ENCODE peak calls at places on chromosomes 2 and 18, in four cellular contexts. P is GM12878, I is K562, J is HepG2. Y is an unnamed sample.

GRCh38 chr2:10556271-10557140 is 108.4 kb upstream of the ODC1 start:
- DNase-seq in P (no peak), I (no peak), J (no peak), Y (no peak)

GRCh38 chr2:74019516-74019915 is 34.8 kb downstream of the TET3 start:
- DNase-seq in P (no peak), I (no peak), J (no peak), Y (no peak)

GRCh38 chr2:45278345-45279078 is 269.3 kb upstream of the SIX2 start:
- DNase-seq in P (no peak), I (no peak), J (no peak), Y (no peak)

GRCh38 chr2:82084679-82085392 is 1780.3 kb upstream of the LRRTM1 start:
- DNase-seq in P (no peak), I (no peak), J (no peak), Y (no peak)

GRCh38 chr2:214575030-214575949 is 164.4 kb downstream of the VWC2L start:
- DNase-seq in P (no peak), I (no peak), J (no peak), Y (no peak)

GRCh38 chr2:235754381-235755207 is 260.8 kb downstream of the AGAP1 start:
- DNase-seq in P (no peak), I (no peak), J (no peak), Y (no peak)

GRCh38 chr2:169736902-169737301 is 3.3 kb downstream of the KLHL23 start:
- DNase-seq in P (no peak), I (peak), J (no peak), Y (no peak)

GRCh38 chr18:24674236-24675004 is 214.0 kb downstream of the HRH4 start:
- DNase-seq in P (no peak), I (no peak), J (no peak), Y (no peak)

GRCh38 chr2:70029814-70030409 is 57.4 kb upstream of the PCBP1 start:
- DNase-seq in P (no peak), I (peak), J (no peak), Y (peak)

GRCh38 chr18:55587341-55588000 is 521 bp downstream of the TCF4 start:
- DNase-seq in P (no peak), I (peak), J (no peak), Y (peak)

GRCh38 chr2:42196403-42197267 is 27.5 kb downstream of the EML4 start:
- DNase-seq in P (peak), I (peak), J (peak), Y (peak)

GRCh38 chr2:205682239-205683021 is at the start of gene NRP2:
- DNase-seq in P (no peak), I (peak), J (peak), Y (peak)

GRCh38 chr2:182033449-182033848 is 47.8 kb downstream of the PPP1R1C start:
- DNase-seq in P (no peak), I (no peak), J (no peak), Y (no peak)

GRCh38 chr18:44882163-44882881 is 201.6 kb downstream of the SETBP1 start:
- DNase-seq in P (no peak), I (no peak), J (no peak), Y (no peak)

GRCh38 chr2:20428717-20429490 is 18.0 kb upstream of the RHOB start:
- DNase-seq in P (no peak), I (no peak), J (no peak), Y (no peak)

GRCh38 chr2:109611467-109612095 is 2.2 kb downstream of the SEPTIN10 start:
- DNase-seq in P (no peak), I (no peak), J (peak), Y (no peak)

GRCh38 chr2:44273596-44273995 is 1.7 kb upstream of the SLC3A1 start:
- DNase-seq in P (no peak), I (no peak), J (no peak), Y (no peak)

GRCh38 chr2:9174771-9175441 is 31.7 kb upstream of the ASAP2 start:
- DNase-seq in P (no peak), I (no peak), J (no peak), Y (no peak)

GRCh38 chr2:230812041-230812440 is 52.7 kb upstream of the ITM2C start:
- DNase-seq in P (no peak), I (no peak), J (no peak), Y (no peak)

GRCh38 chr2:216687646-216688045 is 7.7 kb downstream of the IGFBP5 start:
- DNase-seq in P (no peak), I (peak), J (peak), Y (peak)

GRCh38 chr2:57080035-57080434 is 896.2 kb downstream of the CCDC85A start:
- DNase-seq in P (no peak), I (no peak), J (no peak), Y (no peak)

DNA sequence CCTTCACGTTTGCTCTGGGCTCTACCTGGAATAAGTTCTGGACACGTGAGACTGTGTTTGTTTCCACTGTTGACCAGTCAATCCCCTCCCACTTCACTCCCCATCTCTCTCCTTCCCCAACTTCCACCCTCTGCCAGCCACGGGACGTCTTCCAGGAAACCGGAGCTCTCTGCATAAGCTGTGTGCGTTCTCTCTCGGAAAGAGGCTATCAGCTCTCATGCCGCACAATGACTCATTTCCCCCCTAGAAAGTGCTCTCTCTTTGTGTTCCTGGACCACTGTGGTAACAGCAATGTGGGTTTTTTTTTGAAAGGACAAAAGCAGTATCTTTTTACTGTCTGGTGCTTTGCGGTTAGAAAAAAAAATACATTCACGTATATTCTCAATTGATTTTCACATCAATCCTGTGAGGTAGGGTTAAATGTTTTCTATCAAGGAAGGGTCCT is 10.2 kb downstream of the PROKR1 start:
- DNase-seq in P (peak), I (peak), J (no peak), Y (no peak)
- TF ChIP-seq TARDBP in P (no peak), I (no peak), J (no peak), Y (no peak)

GRCh38 chr2:241772063-241772499 is 4.5 kb upstream of the GAL3ST2 start:
- DNase-seq in P (peak), I (no peak), J (peak), Y (no peak)
- TF ChIP-seq TARDBP in P (no peak), I (no peak), J (no peak), Y (no peak)

DNA sequence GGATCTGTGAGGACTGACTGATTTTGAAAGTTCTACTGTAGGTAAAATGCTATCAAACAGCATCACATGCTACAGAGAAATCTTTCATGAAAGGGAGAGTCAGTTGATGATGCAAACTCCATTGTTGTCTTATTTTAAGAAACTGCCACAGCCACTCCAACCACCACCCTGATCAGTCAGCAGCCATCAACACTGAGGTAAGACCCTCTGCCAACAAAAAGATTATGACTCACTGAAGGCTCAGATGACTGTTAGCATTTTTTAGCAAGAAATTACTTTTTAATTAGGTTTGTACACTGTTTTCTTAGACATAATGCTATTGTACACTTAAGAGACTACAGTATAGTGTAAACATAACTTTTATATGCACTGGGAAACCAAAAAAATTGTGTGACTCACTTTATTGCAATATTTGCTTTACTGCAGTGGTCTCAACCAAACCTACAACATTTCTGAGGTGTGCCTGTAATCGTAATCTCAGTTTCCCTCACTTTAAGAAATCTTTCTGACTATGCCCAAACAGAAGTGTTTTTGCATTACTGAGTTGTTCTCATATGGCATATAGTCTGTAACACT is 42.8 kb downstream of the METTL8 start:
- DNase-seq in P (no peak), I (no peak), J (no peak), Y (no peak)
- TF ChIP-seq TARDBP in P (no peak), I (no peak), J (no peak), Y (no peak)

GRCh38 chr18:13611616-13612110 is 114.7 kb downstream of the FAM210A start:
- DNase-seq in P (no peak), I (no peak), J (no peak), Y (no peak)
- TF ChIP-seq TARDBP in P (no peak), I (no peak), J (no peak), Y (no peak)

DNA sequence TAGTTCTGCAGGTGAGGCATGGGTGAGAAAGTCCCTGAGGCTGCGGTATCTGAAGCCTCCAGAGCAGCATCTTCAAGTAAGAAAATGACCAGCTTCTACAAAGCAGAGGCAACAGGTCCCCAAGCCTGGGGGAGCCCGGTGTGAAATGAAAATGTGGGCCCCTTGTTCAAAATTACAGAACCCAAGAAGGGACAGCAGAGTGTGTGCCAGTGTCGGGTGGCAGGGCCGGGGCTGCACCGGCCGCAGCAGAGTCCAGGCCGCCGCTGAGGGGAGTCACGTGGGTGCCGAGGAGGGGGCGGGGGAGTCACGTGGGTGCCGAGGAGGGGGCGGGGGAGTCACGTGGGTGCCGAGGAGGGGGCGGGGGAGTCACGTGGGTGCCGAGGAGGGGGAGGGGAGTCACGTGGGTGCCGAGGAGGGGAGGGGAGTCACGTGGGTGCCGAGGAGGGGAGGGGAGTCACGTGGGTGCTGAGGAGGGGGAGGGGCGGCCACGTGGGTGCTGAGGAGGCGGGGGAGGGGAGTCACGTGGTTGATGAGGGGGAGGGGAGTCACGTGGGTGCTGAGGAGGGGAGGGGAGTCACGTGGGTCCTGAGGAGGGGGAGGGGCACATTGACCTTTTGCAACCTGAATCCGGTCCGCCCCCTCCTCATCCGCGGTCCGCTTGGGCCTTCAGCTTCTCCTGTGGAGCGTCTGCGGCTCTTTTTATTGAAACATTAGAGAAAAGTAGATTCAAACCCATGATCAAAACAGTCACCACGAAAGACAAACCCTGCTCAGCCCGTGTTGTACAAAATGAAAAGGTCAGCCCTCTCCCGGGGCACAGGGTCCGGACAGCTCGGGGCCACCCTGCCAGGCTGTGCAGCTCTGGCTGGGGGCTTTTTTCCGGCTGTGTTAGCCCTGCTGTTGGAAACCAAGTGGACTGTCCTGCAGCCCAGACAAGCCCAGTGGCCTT is 10.4 kb downstream of the COLEC11 start:
- DNase-seq in P (no peak), I (peak), J (peak), Y (peak)
- TF ChIP-seq TARDBP in P (no peak), I (no peak), J (no peak), Y (no peak)

DNA sequence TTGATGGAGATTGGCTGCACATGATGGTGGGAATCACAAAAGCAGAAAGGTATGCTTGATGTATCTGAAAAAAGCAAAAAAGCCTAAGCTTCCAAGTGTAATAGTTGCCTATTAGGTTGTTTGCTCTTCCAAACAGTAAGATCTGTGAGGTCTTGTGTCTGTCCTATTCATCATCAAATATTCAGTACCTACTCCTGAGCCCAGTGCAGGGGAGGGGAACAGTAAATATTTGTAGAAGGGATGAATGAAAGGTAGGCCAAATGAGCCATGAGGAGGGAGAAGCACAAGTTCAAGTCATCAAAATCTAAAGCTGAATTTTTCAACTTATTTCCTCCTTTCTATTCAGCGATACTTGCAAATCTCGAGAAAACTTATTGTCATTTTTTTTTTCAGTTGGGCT is 153.2 kb upstream of the ETAA1 start:
- DNase-seq in P (no peak), I (no peak), J (no peak), Y (no peak)
- TF ChIP-seq TARDBP in P (no peak), I (no peak), J (no peak), Y (no peak)

DNA sequence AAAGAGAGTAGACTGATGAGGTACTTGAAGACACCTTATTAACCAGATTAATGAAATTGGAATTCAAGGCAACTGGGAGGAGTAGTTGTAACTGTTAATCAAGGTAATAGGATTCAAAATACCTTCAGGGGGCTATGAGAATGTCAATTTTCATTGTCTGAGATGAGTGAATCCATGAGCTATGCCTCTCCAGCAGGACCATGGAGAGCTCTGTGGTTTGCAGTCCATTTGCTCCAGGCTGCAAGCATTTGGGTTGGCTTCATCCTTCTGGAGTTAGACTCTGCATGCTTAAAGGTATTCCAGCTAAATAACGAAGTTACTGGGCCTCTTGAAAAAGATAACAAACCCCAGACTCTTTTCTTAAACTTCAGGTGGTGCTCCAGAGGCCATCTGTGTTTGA is 207.0 kb upstream of the SLC8A1 start:
- DNase-seq in P (no peak), I (no peak), J (no peak), Y (peak)
- TF ChIP-seq TARDBP in P (no peak), I (no peak), J (no peak), Y (no peak)

GRCh38 chr18:60466671-60467070 is 94.1 kb upstream of the MC4R start:
- DNase-seq in P (no peak), I (no peak), J (no peak), Y (no peak)

GRCh38 chr18:60469396-60469795 is 96.8 kb upstream of the MC4R start:
- DNase-seq in P (no peak), I (no peak), J (no peak), Y (no peak)

DNA sequence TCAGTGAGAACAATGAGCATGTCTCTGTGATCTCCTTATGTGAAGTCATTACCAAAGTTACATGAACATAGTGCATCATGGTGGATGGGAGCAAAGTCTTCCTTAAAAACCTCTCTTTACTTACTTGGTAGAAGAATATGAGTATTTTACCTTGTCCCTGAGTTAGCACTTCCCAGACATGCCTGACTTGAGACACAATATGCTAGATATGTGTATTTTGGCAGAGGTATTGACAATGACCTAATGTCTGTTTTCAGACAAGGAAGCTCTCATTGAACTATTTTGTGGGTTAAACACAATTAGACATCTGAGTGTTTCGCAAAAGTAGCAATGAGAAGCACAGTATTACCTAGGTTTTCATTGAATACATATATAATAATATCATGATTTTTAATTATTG is 99.1 kb upstream of the MC4R start:
- DNase-seq in P (no peak), I (no peak), J (no peak), Y (no peak)
- TF ChIP-seq TARDBP in P (no peak), I (no peak), J (no peak), Y (no peak)